ENCODE peak calls at places on chromosomes 13 and 19, in seven cellular contexts. One of them, this sample, is unnamed.

GRCh38 chr19:41795031-41795461 is 1.3 kb upstream of the CEACAM3 start:
- DNase-seq in heart left ventricle: no peak
- DNase-seq in psoas muscle: no peak
- DNase-seq in body of pancreas: peak; percentile 70
- DNase-seq in breast epithelium: no peak
- DNase-seq in SK-N-SH: peak; percentile 35
- DNase-seq in testis: peak; percentile 73
- DNase-seq in this sample: no peak

GRCh38 chr19:33381101-33381500 is 7.6 kb downstream of the CEBPG start:
- DNase-seq in heart left ventricle: no peak
- DNase-seq in psoas muscle: no peak
- DNase-seq in body of pancreas: no peak
- DNase-seq in breast epithelium: no peak
- DNase-seq in SK-N-SH: no peak
- DNase-seq in testis: no peak
- DNase-seq in this sample: no peak

GRCh38 chr13:112674412-112675383 is 15.1 kb upstream of the ATP11A start:
- DNase-seq in heart left ventricle: no peak
- DNase-seq in psoas muscle: no peak
- DNase-seq in body of pancreas: no peak
- DNase-seq in breast epithelium: no peak
- DNase-seq in SK-N-SH: no peak
- DNase-seq in testis: no peak
- DNase-seq in this sample: no peak

GRCh38 chr13:43408274-43408673 is 378.5 kb downstream of the ENOX1 start:
- DNase-seq in heart left ventricle: no peak
- DNase-seq in psoas muscle: no peak
- DNase-seq in body of pancreas: no peak
- DNase-seq in breast epithelium: no peak
- DNase-seq in SK-N-SH: no peak
- DNase-seq in testis: no peak
- DNase-seq in this sample: no peak

GRCh38 chr13:37109080-37109678 is 3.7 kb upstream of the CSNK1A1L start:
- DNase-seq in heart left ventricle: no peak
- DNase-seq in psoas muscle: no peak
- DNase-seq in body of pancreas: no peak
- DNase-seq in breast epithelium: no peak
- DNase-seq in SK-N-SH: peak; percentile 26
- DNase-seq in testis: no peak
- DNase-seq in this sample: no peak

GRCh38 chr13:41061914-41062837 is 867 bp downstream of the WBP4 start:
- DNase-seq in heart left ventricle: no peak
- DNase-seq in psoas muscle: no peak
- DNase-seq in body of pancreas: no peak
- DNase-seq in breast epithelium: no peak
- DNase-seq in SK-N-SH: no peak
- DNase-seq in testis: no peak
- DNase-seq in this sample: no peak

GRCh38 chr19:31943305-31943704 is 402.1 kb upstream of the ZNF507 start:
- DNase-seq in heart left ventricle: no peak
- DNase-seq in psoas muscle: no peak
- DNase-seq in body of pancreas: no peak
- DNase-seq in breast epithelium: no peak
- DNase-seq in SK-N-SH: peak; percentile 80
- DNase-seq in testis: peak; percentile 43
- DNase-seq in this sample: no peak

GRCh38 chr13:101155920-101156319 is 260.4 kb downstream of the NALCN start:
- DNase-seq in heart left ventricle: no peak
- DNase-seq in psoas muscle: no peak
- DNase-seq in body of pancreas: no peak
- DNase-seq in breast epithelium: no peak
- DNase-seq in SK-N-SH: no peak
- DNase-seq in testis: no peak
- DNase-seq in this sample: no peak

GRCh38 chr13:33351324-33351723 is 65.8 kb upstream of the STARD13 start:
- DNase-seq in heart left ventricle: no peak
- DNase-seq in psoas muscle: no peak
- DNase-seq in body of pancreas: no peak
- DNase-seq in breast epithelium: no peak
- DNase-seq in SK-N-SH: no peak
- DNase-seq in testis: no peak
- DNase-seq in this sample: no peak

GRCh38 chr19:51372649-51373504 is at the start of gene NKG7:
- DNase-seq in heart left ventricle: no peak
- DNase-seq in psoas muscle: peak; percentile 32
- DNase-seq in body of pancreas: no peak
- DNase-seq in breast epithelium: no peak
- DNase-seq in SK-N-SH: no peak
- DNase-seq in testis: no peak
- DNase-seq in this sample: no peak

GRCh38 chr13:23888658-23889597 is at the start of gene MIPEP:
- DNase-seq in heart left ventricle: peak; percentile 97
- DNase-seq in psoas muscle: peak; percentile 96
- DNase-seq in body of pancreas: peak; percentile 93
- DNase-seq in breast epithelium: peak; percentile 90
- DNase-seq in SK-N-SH: peak; percentile 94
- DNase-seq in testis: peak; percentile 96
- DNase-seq in this sample: peak; percentile 88
- TF ChIP-seq CTCF in heart left ventricle: peak; percentile 87
- TF ChIP-seq CTCF in psoas muscle: peak; percentile 70
- TF ChIP-seq CTCF in body of pancreas: peak; percentile 80
- TF ChIP-seq CTCF in breast epithelium: peak; percentile 73
- TF ChIP-seq CTCF in SK-N-SH: peak; percentile 81
- TF ChIP-seq CTCF in testis: peak; percentile 86
- TF ChIP-seq CTCF in this sample: peak; percentile 84

GRCh38 chr13:35127466-35127865 is 185.4 kb downstream of the NBEA start:
- DNase-seq in heart left ventricle: no peak
- DNase-seq in psoas muscle: no peak
- DNase-seq in body of pancreas: no peak
- DNase-seq in breast epithelium: no peak
- DNase-seq in SK-N-SH: no peak
- DNase-seq in testis: no peak
- DNase-seq in this sample: no peak
- H3K4me1 ChIP-seq in heart left ventricle: no peaks in the 10 kb centered on the region
- H3K4me1 ChIP-seq in psoas muscle: no peaks in the 10 kb centered on the region
- H3K4me1 ChIP-seq in body of pancreas: no peaks in the 10 kb centered on the region
- H3K4me1 ChIP-seq in breast epithelium: no peaks in the 10 kb centered on the region
- H3K4me1 ChIP-seq in SK-N-SH: no peaks in the 10 kb centered on the region
- H3K4me1 ChIP-seq in testis: no peaks in the 10 kb centered on the region
- H3K4me1 ChIP-seq in this sample: no peaks in the 10 kb centered on the region

DNA sequence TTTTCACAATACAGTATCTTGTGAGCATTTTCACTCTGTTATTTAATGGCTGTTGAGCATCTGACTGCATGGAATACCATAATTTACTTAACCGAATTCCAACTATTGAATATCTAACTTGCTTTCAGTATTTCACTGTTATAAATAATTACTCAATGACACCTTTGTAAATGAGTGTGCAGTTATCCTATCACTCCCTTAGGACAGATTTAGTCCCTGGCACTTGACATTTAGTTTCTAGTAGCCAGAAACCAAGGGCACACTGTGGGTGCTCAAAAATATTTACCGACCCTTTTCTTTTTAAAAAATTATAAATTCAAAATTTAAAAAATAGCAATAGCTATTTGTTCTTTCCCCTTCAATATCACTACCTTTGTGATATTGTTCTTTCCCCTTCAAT is 258.8 kb downstream of the DCLK1 start:
- DNase-seq in heart left ventricle: no peak
- DNase-seq in psoas muscle: no peak
- DNase-seq in body of pancreas: no peak
- DNase-seq in breast epithelium: no peak
- DNase-seq in SK-N-SH: no peak
- DNase-seq in testis: no peak
- DNase-seq in this sample: no peak
- TF ChIP-seq CTCF in heart left ventricle: no peak
- TF ChIP-seq CTCF in psoas muscle: no peak
- TF ChIP-seq CTCF in body of pancreas: no peak
- TF ChIP-seq CTCF in breast epithelium: no peak
- TF ChIP-seq CTCF in SK-N-SH: no peak
- TF ChIP-seq CTCF in testis: no peak
- TF ChIP-seq CTCF in this sample: no peak

GRCh38 chr19:13095934-13096890 is 6.4 kb downstream of the LYL1 start:
- DNase-seq in heart left ventricle: peak; percentile 77
- DNase-seq in psoas muscle: no peak
- DNase-seq in body of pancreas: no peak
- DNase-seq in breast epithelium: no peak
- DNase-seq in SK-N-SH: peak; percentile 86
- DNase-seq in testis: no peak
- DNase-seq in this sample: peak; percentile 47

GRCh38 chr19:13098291-13099072 is 4.2 kb downstream of the LYL1 start:
- DNase-seq in heart left ventricle: no peak
- DNase-seq in psoas muscle: no peak
- DNase-seq in body of pancreas: no peak
- DNase-seq in breast epithelium: no peak
- DNase-seq in SK-N-SH: no peak
- DNase-seq in testis: no peak
- DNase-seq in this sample: no peak

GRCh38 chr19:13097331-13098258 is 5.1 kb downstream of the LYL1 start:
- DNase-seq in heart left ventricle: peak; percentile 86
- DNase-seq in psoas muscle: no peak
- DNase-seq in body of pancreas: no peak
- DNase-seq in breast epithelium: no peak
- DNase-seq in SK-N-SH: no peak
- DNase-seq in testis: peak; percentile 64
- DNase-seq in this sample: no peak

GRCh38 chr19:13095393-13095784 is 7.3 kb downstream of the LYL1 start:
- DNase-seq in heart left ventricle: no peak
- DNase-seq in psoas muscle: no peak
- DNase-seq in body of pancreas: no peak
- DNase-seq in breast epithelium: no peak
- DNase-seq in SK-N-SH: no peak
- DNase-seq in testis: no peak
- DNase-seq in this sample: peak; percentile 46

DNA sequence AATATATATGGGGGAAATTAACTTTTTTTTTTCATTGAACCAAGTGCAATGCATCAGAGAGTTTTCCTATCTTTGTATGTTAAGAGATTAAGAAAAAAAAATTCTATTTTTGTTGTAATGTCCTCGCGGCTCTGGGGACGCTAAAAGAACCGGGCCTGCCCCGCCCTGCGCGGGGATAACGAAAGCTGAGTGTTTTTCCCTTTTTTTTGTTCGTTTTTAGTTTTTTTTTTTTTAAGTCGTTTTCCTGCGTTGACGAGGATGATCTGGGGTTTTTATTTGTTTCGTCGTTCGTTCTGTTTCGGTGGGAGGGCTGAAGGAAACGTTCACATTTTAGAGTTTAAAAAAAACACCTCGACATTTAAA is 5.7 kb downstream of the LYL1 start:
- DNase-seq in heart left ventricle: no peak
- DNase-seq in psoas muscle: no peak
- DNase-seq in body of pancreas: no peak
- DNase-seq in breast epithelium: no peak
- DNase-seq in SK-N-SH: no peak
- DNase-seq in testis: no peak
- DNase-seq in this sample: no peak
- H3K4me1 ChIP-seq in heart left ventricle: peaks cover 88% of the 10 kb centered on the region
- H3K4me1 ChIP-seq in psoas muscle: peaks cover 22% of the 10 kb centered on the region
- H3K4me1 ChIP-seq in body of pancreas: peaks cover 19% of the 10 kb centered on the region
- H3K4me1 ChIP-seq in breast epithelium: peaks cover 3% of the 10 kb centered on the region
- H3K4me1 ChIP-seq in SK-N-SH: peaks cover under 1% of the 10 kb centered on the region
- H3K4me1 ChIP-seq in testis: peaks cover 26% of the 10 kb centered on the region
- H3K4me1 ChIP-seq in this sample: no peaks in the 10 kb centered on the region

GRCh38 chr13:45464141-45464686 is 525 bp upstream of the COG3 start:
- DNase-seq in heart left ventricle: no peak
- DNase-seq in psoas muscle: no peak
- DNase-seq in body of pancreas: no peak
- DNase-seq in breast epithelium: peak; percentile 21
- DNase-seq in SK-N-SH: no peak
- DNase-seq in testis: peak; percentile 16
- DNase-seq in this sample: no peak
- TF ChIP-seq CTCF in heart left ventricle: no peak
- TF ChIP-seq CTCF in psoas muscle: no peak
- TF ChIP-seq CTCF in body of pancreas: no peak
- TF ChIP-seq CTCF in breast epithelium: peak; percentile 86
- TF ChIP-seq CTCF in SK-N-SH: peak; percentile 45
- TF ChIP-seq CTCF in testis: no peak
- TF ChIP-seq CTCF in this sample: no peak

DNA sequence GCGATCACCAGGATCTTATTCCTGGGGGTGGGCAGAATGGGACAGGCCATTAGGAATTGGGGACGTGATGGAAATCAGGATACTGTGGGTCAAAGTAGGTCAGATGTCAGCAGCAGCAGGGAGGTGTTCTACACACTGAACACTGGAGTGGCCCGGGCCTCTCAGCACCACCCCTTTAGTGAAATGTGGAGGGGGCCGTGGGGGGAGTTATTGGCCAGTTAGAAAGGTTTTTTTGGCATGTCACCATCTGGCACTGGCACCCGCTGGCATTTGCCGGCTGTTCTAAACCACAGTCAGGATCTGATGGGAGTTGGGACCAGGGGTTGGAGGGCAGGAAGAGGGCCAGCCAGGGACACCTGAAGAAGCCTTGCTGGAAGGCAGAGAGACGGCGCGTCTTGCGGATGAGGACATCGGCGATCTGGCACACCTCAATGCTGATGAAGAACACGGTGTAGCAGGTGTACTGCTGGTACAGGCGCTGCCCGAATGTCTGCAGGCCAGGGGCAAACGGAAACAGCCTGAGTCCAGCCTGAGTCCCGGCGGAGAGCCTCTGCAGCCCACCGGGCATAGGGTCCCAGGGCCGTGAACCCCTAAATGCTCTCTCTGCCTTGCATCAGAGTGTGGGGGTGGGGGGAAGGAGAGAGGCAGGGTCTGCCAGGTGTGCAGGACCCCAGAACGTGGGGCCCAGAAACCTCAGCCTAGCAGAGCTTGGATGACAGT is 5.8 kb downstream of the TMEM147 start:
- DNase-seq in heart left ventricle: no peak
- DNase-seq in psoas muscle: no peak
- DNase-seq in body of pancreas: no peak
- DNase-seq in breast epithelium: no peak
- DNase-seq in SK-N-SH: no peak
- DNase-seq in testis: no peak
- DNase-seq in this sample: no peak
- H3K4me1 ChIP-seq in heart left ventricle: peaks cover 4% of the 10 kb centered on the region
- H3K4me1 ChIP-seq in psoas muscle: peaks cover 14% of the 10 kb centered on the region
- H3K4me1 ChIP-seq in body of pancreas: peaks cover 44% of the 10 kb centered on the region
- H3K4me1 ChIP-seq in breast epithelium: no peaks in the 10 kb centered on the region
- H3K4me1 ChIP-seq in SK-N-SH: peaks cover 4% of the 10 kb centered on the region
- H3K4me1 ChIP-seq in testis: peaks cover 4% of the 10 kb centered on the region
- H3K4me1 ChIP-seq in this sample: peaks cover 4% of the 10 kb centered on the region

GRCh38 chr19:21466627-21467026 is 38.8 kb upstream of the ZNF429 start:
- DNase-seq in heart left ventricle: no peak
- DNase-seq in psoas muscle: no peak
- DNase-seq in body of pancreas: no peak
- DNase-seq in breast epithelium: no peak
- DNase-seq in SK-N-SH: no peak
- DNase-seq in testis: no peak
- DNase-seq in this sample: no peak
- TF ChIP-seq CTCF in heart left ventricle: no peak
- TF ChIP-seq CTCF in psoas muscle: no peak
- TF ChIP-seq CTCF in body of pancreas: no peak
- TF ChIP-seq CTCF in breast epithelium: no peak
- TF ChIP-seq CTCF in SK-N-SH: no peak
- TF ChIP-seq CTCF in testis: no peak
- TF ChIP-seq CTCF in this sample: no peak

GRCh38 chr19:15433519-15434069 is 14.8 kb upstream of the AKAP8L start:
- DNase-seq in heart left ventricle: no peak
- DNase-seq in psoas muscle: peak; percentile 33
- DNase-seq in body of pancreas: no peak
- DNase-seq in breast epithelium: no peak
- DNase-seq in SK-N-SH: no peak
- DNase-seq in testis: no peak
- DNase-seq in this sample: no peak
- H3K4me1 ChIP-seq in heart left ventricle: peaks cover 29% of the 10 kb centered on the region
- H3K4me1 ChIP-seq in psoas muscle: peaks cover 31% of the 10 kb centered on the region
- H3K4me1 ChIP-seq in body of pancreas: peaks cover 50% of the 10 kb centered on the region
- H3K4me1 ChIP-seq in breast epithelium: peaks cover 9% of the 10 kb centered on the region
- H3K4me1 ChIP-seq in SK-N-SH: peaks cover 5% of the 10 kb centered on the region
- H3K4me1 ChIP-seq in testis: peaks cover 18% of the 10 kb centered on the region
- H3K4me1 ChIP-seq in this sample: peaks cover 4% of the 10 kb centered on the region